ENCODE peak calls at places on chromosomes 1 and 21, in seven cellular contexts. X, Q, M, C, L, V and J are unnamed samples.

GRCh38 chr1:240732390-240732789 is 120.4 kb upstream of the GREM2 start:
- DNase-seq in X (no peak), Q (peak; percentile 44), M (peak; percentile 70), C (no peak), L (peak; percentile 56), V (no peak), J (no peak)

GRCh38 chr1:91727763-91728162 is 158.2 kb downstream of the TGFBR3 start:
- DNase-seq in X (no peak), Q (peak; percentile 65), M (peak; percentile 23), C (no peak), L (no peak), V (no peak), J (no peak)

GRCh38 chr1:110945626-110946025 is 18.1 kb downstream of the LRIF1 start:
- DNase-seq in X (no peak), Q (no peak), M (no peak), C (no peak), L (no peak), V (no peak), J (no peak)

GRCh38 chr1:21261551-21262281 is 28.5 kb downstream of the ECE1 start:
- DNase-seq in X (no peak), Q (peak; percentile 88), M (peak; percentile 96), C (no peak), L (peak; percentile 59), V (no peak), J (no peak)

GRCh38 chr21:26686278-26686677 is 113.2 kb upstream of the CYYR1 start:
- DNase-seq in X (no peak), Q (no peak), M (peak; percentile 10), C (no peak), L (peak; percentile 18), V (no peak), J (peak; percentile 25)

GRCh38 chr1:218705391-218705790 is 360.3 kb downstream of the TGFB2 start:
- DNase-seq in X (no peak), Q (no peak), M (peak; percentile 40), C (no peak), L (no peak), V (no peak), J (no peak)

GRCh38 chr1:184747089-184747955 is 7.3 kb downstream of the EDEM3 start:
- DNase-seq in X (no peak), Q (no peak), M (no peak), C (no peak), L (no peak), V (no peak), J (no peak)

GRCh38 chr1:85243336-85243735 is 16.1 kb downstream of the C1orf52 start:
- DNase-seq in X (no peak), Q (no peak), M (no peak), C (no peak), L (no peak), V (no peak), J (no peak)

GRCh38 chr1:92480813-92481597 is 5.7 kb downstream of the GFI1 start:
- DNase-seq in X (no peak), Q (no peak), M (no peak), C (no peak), L (no peak), V (no peak), J (no peak)

GRCh38 chr21:37223804-37224345 is 43.3 kb downstream of the VPS26C start:
- DNase-seq in X (no peak), Q (no peak), M (no peak), C (no peak), L (no peak), V (no peak), J (no peak)

GRCh38 chr1:183374825-183375224 is 43.4 kb downstream of the NMNAT2 start:
- DNase-seq in X (no peak), Q (no peak), M (no peak), C (no peak), L (no peak), V (no peak), J (no peak)

GRCh38 chr1:227941509-227942020 is 6.2 kb downstream of the WNT9A start:
- DNase-seq in X (peak; percentile 59), Q (peak; percentile 16), M (no peak), C (no peak), L (no peak), V (peak; percentile 50), J (no peak)

GRCh38 chr1:204314893-204315735 is 44.6 kb downstream of the PLEKHA6 start:
- DNase-seq in X (no peak), Q (no peak), M (no peak), C (no peak), L (no peak), V (no peak), J (no peak)

GRCh38 chr1:39652534-39652933 is 13.1 kb upstream of the HEYL start:
- DNase-seq in X (no peak), Q (no peak), M (no peak), C (no peak), L (no peak), V (no peak), J (no peak)

GRCh38 chr1:82542766-82543165 is 742.0 kb downstream of the ADGRL2 start:
- DNase-seq in X (no peak), Q (no peak), M (no peak), C (no peak), L (no peak), V (no peak), J (no peak)

GRCh38 chr1:179816196-179816960 is 61.2 kb downstream of the TOR1AIP2 start:
- DNase-seq in X (no peak), Q (no peak), M (peak; percentile 88), C (no peak), L (no peak), V (no peak), J (no peak)

GRCh38 chr1:152141971-152142584 is 16.9 kb downstream of the RPTN start:
- DNase-seq in X (no peak), Q (peak; percentile 59), M (peak; percentile 57), C (no peak), L (peak; percentile 49), V (no peak), J (no peak)

GRCh38 chr1:15958111-15958510 is 17.8 kb downstream of the ZBTB17 start:
- DNase-seq in X (no peak), Q (no peak), M (peak; percentile 70), C (no peak), L (no peak), V (no peak), J (no peak)

GRCh38 chr1:50820545-50820944 is 139.5 kb downstream of the FAF1 start:
- DNase-seq in X (no peak), Q (no peak), M (no peak), C (no peak), L (no peak), V (no peak), J (no peak)

GRCh38 chr1:12009318-12010001 is 9.8 kb upstream of the MIIP start:
- DNase-seq in X (no peak), Q (no peak), M (no peak), C (no peak), L (peak; percentile 17), V (no peak), J (no peak)
- H3K36me3 ChIP-seq in X (peaks cover 71% of the 10 kb centered on the region), Q (peaks cover 85% of the 10 kb centered on the region), M (peaks cover 12% of the 10 kb centered on the region), C (peaks cover 46% of the 10 kb centered on the region), L (peaks cover 9% of the 10 kb centered on the region), V (peaks cover 9% of the 10 kb centered on the region), J (peaks cover 74% of the 10 kb centered on the region)

GRCh38 chr1:18109756-18110597 is 2.4 kb downstream of the IGSF21 start:
- DNase-seq in X (no peak), Q (peak; percentile 10), M (no peak), C (no peak), L (no peak), V (peak; percentile 66), J (no peak)
- H3K27me3 ChIP-seq in X (peaks cover 69% of the 10 kb centered on the region), Q (peaks cover 41% of the 10 kb centered on the region), M (peaks cover 40% of the 10 kb centered on the region), C (peaks cover 14% of the 10 kb centered on the region), L (peaks cover 25% of the 10 kb centered on the region), V (no peaks in the 10 kb centered on the region), J (peaks cover 9% of the 10 kb centered on the region)

DNA sequence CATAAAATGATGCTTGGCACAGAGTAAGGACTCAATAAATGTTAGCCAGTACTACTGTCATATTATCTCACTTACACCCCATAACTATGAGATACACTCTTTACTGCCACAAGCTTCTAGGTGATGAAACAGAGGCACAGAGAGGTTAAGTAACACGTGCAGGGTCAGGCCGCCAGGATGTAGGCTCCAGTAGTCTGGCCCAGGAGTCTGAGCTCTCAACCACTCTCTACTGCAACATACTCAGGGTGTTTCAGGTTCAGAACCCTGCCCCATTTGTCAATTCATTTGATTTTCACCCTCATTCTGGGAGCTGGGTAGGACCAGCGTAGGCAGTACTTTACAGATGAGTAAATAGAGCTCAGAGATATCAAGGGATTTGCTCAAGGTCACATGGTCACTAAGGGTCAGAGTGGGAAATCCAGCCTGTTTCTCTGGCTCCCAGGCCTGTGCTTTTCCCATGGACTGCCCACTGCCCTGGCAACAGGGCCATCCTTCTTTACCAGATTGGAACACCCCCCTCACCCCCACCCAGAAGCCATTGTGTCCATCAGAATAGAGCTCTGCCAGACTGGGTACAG is 21.2 kb downstream of the IQGAP3 start:
- DNase-seq in X (no peak), Q (no peak), M (no peak), C (no peak), L (no peak), V (no peak), J (no peak)
- H3K36me3 ChIP-seq in X (no peaks in the 10 kb centered on the region), Q (peaks cover 51% of the 10 kb centered on the region), M (peaks cover 24% of the 10 kb centered on the region), C (no peaks in the 10 kb centered on the region), L (no peaks in the 10 kb centered on the region), V (no peaks in the 10 kb centered on the region), J (no peaks in the 10 kb centered on the region)

GRCh38 chr1:3287656-3288160 is 166.8 kb upstream of the ARHGEF16 start:
- DNase-seq in X (no peak), Q (no peak), M (no peak), C (no peak), L (no peak), V (no peak), J (no peak)
- H3K27me3 ChIP-seq in X (no peaks in the 10 kb centered on the region), Q (peaks cover 90% of the 10 kb centered on the region), M (no peaks in the 10 kb centered on the region), C (no peaks in the 10 kb centered on the region), L (no peaks in the 10 kb centered on the region), V (no peaks in the 10 kb centered on the region), J (no peaks in the 10 kb centered on the region)

DNA sequence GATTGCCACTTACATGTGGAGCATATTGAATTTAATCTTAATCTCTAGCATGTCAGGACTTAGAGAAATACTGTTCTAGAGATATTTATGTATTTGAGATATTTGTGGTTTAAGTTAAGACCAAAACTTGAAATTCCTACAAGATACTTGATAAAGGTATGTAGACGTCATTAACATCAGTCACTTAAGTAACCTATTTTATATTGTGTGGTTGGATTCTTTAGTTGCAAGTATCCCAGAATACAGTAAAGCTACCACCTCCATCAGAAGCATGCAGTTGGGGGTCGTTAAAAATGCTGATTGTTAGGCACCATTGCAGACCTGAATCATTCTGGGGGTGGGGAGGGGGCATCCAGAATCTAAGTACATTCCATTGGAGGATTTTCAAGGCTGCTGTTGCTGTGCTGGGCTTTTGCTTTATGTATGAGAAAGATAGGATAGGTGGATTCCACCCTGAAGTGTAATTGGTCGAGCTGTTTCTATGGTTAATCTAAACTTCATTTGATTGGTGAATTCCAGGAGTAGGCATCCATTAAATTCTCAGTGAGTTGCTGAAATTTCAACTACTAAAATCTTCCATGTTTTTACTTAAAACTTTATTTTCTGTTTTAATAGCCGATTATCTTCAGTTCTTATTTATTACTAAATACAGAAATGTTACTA is 4.0 kb downstream of the H3-3A start:
- DNase-seq in X (no peak), Q (no peak), M (no peak), C (no peak), L (peak; percentile 18), V (no peak), J (no peak)
- H3K36me3 ChIP-seq in X (peaks cover 55% of the 10 kb centered on the region), Q (peaks cover 67% of the 10 kb centered on the region), M (peaks cover 19% of the 10 kb centered on the region), C (peaks cover 37% of the 10 kb centered on the region), L (peaks cover 8% of the 10 kb centered on the region), V (peaks cover 20% of the 10 kb centered on the region), J (peaks cover 56% of the 10 kb centered on the region)

DNA sequence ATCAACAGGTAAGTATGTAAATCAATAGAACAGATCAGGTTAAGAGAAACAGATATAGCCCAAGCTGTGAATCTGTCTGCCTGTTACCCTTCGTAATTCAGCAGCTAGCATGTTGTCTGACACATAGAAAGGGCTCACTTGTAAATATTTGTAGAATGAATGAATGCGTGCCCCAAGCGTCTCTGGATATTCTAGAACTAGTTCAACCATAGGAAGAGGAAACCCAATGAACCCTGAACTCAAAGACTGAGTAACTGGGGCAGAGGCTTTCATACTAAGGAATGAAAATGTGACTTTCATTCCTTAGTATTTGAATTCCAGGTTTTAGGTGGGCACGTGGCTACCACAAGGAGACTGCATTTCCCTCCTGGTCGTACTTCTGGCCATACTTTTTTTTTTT is 60.1 kb upstream of the SMYD2 start:
- DNase-seq in X (no peak), Q (no peak), M (no peak), C (no peak), L (no peak), V (no peak), J (no peak)
- H3K27me3 ChIP-seq in X (peaks cover 27% of the 10 kb centered on the region), Q (peaks cover 9% of the 10 kb centered on the region), M (peaks cover 33% of the 10 kb centered on the region), C (peaks cover 3% of the 10 kb centered on the region), L (no peaks in the 10 kb centered on the region), V (no peaks in the 10 kb centered on the region), J (no peaks in the 10 kb centered on the region)